ENCODE peak calls at places on chromosome 20, in nine cellular contexts. C, N, W, K, O, A, B, Z and R are unnamed samples.

GRCh38 chr20:13336308-13337089 is 115.4 kb downstream of the ISM1 start:
- DNase-seq in Z (no peak), B (no peak), A (no peak), C (no peak), K (no peak), O (no peak), W (no peak), N (no peak), R (no peak)

GRCh38 chr20:32678948-32679347 is 5.2 kb upstream of the C20orf203 start:
- DNase-seq in W (no peak), B (no peak), N (no peak), O (no peak), K (no peak), A (no peak), C (peak; percentile 55), Z (no peak), R (no peak)

GRCh38 chr20:63082308-63082938 is 75.7 kb upstream of the BHLHE23 start:
- DNase-seq in B (peak; percentile 30), W (peak; percentile 37), A (peak; percentile 38), O (no peak), K (no peak), N (peak; percentile 66), Z (no peak), C (peak; percentile 54), R (no peak)

GRCh38 chr20:17616480-17617211 is 46.8 kb downstream of the DSTN start:
- DNase-seq in K (no peak), C (no peak), N (peak; percentile 23), A (no peak), W (peak; percentile 18), B (no peak), Z (peak; percentile 23), O (peak; percentile 25), R (no peak)

GRCh38 chr20:24684421-24684871 is 215.0 kb downstream of the SYNDIG1 start:
- DNase-seq in A (peak; percentile 49), O (no peak), K (no peak), W (no peak), B (no peak), N (no peak), Z (peak; percentile 18), C (no peak), R (no peak)

GRCh38 chr20:53529658-53530057 is 64.0 kb downstream of the ZNF217 start:
- DNase-seq in A (no peak), Z (no peak), B (no peak), O (no peak), N (no peak), K (no peak), W (no peak), C (no peak), R (no peak)

GRCh38 chr20:561437-562231 is 18.0 kb upstream of the CSNK2A1 start:
- DNase-seq in K (no peak), Z (peak; percentile 50), A (no peak), O (peak; percentile 59), B (peak; percentile 65), C (peak; percentile 85), N (peak; percentile 86), W (peak; percentile 76), R (peak; percentile 59)

GRCh38 chr20:42752620-42753019 is 437.1 kb downstream of the PTPRT start:
- DNase-seq in B (no peak), Z (no peak), A (no peak), O (no peak), C (no peak), W (no peak), N (no peak), K (no peak), R (no peak)

GRCh38 chr20:47150403-47151152 is 205.9 kb downstream of the ZMYND8 start:
- DNase-seq in O (no peak), C (peak; percentile 50), W (peak; percentile 56), A (no peak), B (peak; percentile 7), K (peak; percentile 53), N (peak; percentile 91), Z (peak; percentile 66), R (peak; percentile 63)

GRCh38 chr20:363319-364078 is 16.6 kb downstream of the NRSN2 start:
- DNase-seq in K (no peak), N (no peak), C (no peak), Z (no peak), W (no peak), B (no peak), O (no peak), A (no peak), R (no peak)

GRCh38 chr20:38825901-38826625 is 20.6 kb downstream of the PPP1R16B start:
- DNase-seq in B (no peak), Z (no peak), C (no peak), N (no peak), A (no peak), K (no peak), O (no peak), W (no peak), R (no peak)

GRCh38 chr20:5862703-5863039 is 87.7 kb downstream of the TRMT6 start:
- DNase-seq in W (no peak), A (no peak), N (no peak), K (no peak), B (no peak), O (no peak), C (no peak), Z (no peak), R (no peak)

GRCh38 chr20:17227199-17227535 is 327 bp downstream of the PCSK2 start:
- DNase-seq in Z (no peak), C (no peak), B (no peak), K (no peak), O (peak; percentile 20), W (no peak), A (no peak), N (no peak), R (no peak)

GRCh38 chr20:4519530-4519929 is 202.2 kb upstream of the PRND start:
- DNase-seq in C (no peak), B (no peak), N (peak; percentile 77), Z (no peak), O (no peak), W (no peak), A (no peak), K (no peak), R (no peak)

GRCh38 chr20:29086938-29087337 is 2170.5 kb upstream of the DEFB115 start:
- DNase-seq in B (no peak), C (no peak), Z (no peak), N (no peak), K (no peak), W (no peak), A (no peak), O (no peak), R (no peak)
- H3K9me3 ChIP-seq in B (no peaks in the 10 kb centered on the region), C (no peaks in the 10 kb centered on the region), Z (no peaks in the 10 kb centered on the region), N (peaks cover 59% of the 10 kb centered on the region), K (no peaks in the 10 kb centered on the region), W (no peaks in the 10 kb centered on the region), A (no peaks in the 10 kb centered on the region), O (no peaks in the 10 kb centered on the region), R (no peaks in the 10 kb centered on the region)

DNA sequence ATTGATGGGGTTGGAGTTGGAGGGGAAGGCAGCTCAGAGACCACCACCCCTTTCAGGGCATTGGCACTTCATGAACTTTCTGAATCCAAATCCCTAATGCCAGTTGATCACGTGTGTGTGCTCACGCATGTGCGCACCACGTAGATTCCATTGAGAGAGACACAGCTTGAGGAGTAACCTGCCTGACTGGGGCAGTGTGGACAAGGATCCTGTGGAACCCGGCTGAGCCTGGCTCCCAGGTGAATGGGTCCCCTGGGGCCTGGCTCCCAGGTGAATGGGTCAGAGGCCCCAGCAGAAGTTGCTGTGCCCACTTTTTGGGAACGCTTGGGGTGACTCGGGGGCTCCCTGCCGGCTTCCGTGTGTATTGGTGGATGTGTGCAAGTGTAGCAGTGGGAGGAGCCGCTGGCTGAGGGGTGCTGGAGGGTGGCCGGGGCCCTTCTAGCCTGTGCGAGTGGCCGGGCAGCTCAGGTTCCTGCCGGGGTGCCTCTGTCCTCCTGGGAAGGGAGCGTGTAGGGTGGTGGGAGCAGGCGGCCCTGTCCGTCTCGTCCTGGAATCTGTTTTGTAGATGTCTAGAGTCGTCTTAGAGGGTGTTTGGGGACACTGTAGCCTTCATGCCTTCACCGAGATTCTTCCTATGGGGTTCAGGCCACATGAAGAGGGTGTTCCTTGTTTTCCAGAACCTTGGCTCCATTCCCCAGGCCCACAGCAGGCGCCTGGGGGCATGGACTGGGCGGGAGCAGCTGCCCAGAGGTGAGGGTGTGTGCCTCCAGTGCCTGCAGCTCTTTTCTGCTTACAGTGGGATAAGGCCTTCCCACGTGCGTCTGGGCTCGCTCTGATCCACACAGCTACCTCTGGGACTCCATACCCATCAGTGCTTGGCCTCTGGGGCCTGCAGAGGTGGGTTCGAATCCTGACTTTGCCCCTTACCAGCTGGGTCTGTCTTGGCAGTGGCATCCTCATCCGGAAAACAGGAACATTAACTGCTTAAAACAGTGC is 3.2 kb downstream of the RBM38 start:
- DNase-seq in C (no peak), O (no peak), B (peak; percentile 6), A (no peak), Z (no peak), N (no peak), W (peak; percentile 20), K (no peak), R (no peak)
- H3K27ac ChIP-seq in C (peak overlapping the region; percentile 67), O (peak overlapping the region; percentile 7), B (peak overlapping the region; percentile 100), A (peak overlapping the region; percentile 16), Z (peak overlapping the region; percentile 80), N (no peak overlapping the region), W (peak overlapping the region; percentile 81), K (peak overlapping the region; percentile 87), R (no peak overlapping the region)

GRCh38 chr20:49285813-49286494 is 8.1 kb upstream of the ZNFX1 start:
- DNase-seq in O (no peak), W (no peak), B (no peak), N (no peak), A (no peak), C (no peak), K (no peak), Z (no peak), R (no peak)
- H3K9me3 ChIP-seq in O (peaks cover 4% of the 10 kb centered on the region), W (peaks cover 61% of the 10 kb centered on the region), B (no peaks in the 10 kb centered on the region), N (no peaks in the 10 kb centered on the region), A (peaks cover 14% of the 10 kb centered on the region), C (peaks cover 72% of the 10 kb centered on the region), K (peaks cover 66% of the 10 kb centered on the region), Z (no peaks in the 10 kb centered on the region), R (peaks cover 37% of the 10 kb centered on the region)

GRCh38 chr20:33971147-33971775 is 22.4 kb upstream of the RALY start:
- DNase-seq in C (no peak), A (no peak), N (no peak), O (no peak), K (no peak), W (no peak), B (no peak), Z (no peak), R (no peak)

GRCh38 chr20:33969563-33969962 is 24.1 kb upstream of the RALY start:
- DNase-seq in B (no peak), N (no peak), W (no peak), K (no peak), A (no peak), O (no peak), Z (no peak), C (no peak), R (no peak)

GRCh38 chr20:33964431-33964830 is 29.3 kb upstream of the RALY start:
- DNase-seq in B (no peak), N (no peak), Z (no peak), W (no peak), O (no peak), K (no peak), C (no peak), A (no peak), R (no peak)

GRCh38 chr20:33967126-33967525 is 26.6 kb upstream of the RALY start:
- DNase-seq in N (no peak), Z (no peak), W (no peak), O (no peak), K (no peak), C (no peak), A (no peak), B (no peak), R (no peak)

DNA sequence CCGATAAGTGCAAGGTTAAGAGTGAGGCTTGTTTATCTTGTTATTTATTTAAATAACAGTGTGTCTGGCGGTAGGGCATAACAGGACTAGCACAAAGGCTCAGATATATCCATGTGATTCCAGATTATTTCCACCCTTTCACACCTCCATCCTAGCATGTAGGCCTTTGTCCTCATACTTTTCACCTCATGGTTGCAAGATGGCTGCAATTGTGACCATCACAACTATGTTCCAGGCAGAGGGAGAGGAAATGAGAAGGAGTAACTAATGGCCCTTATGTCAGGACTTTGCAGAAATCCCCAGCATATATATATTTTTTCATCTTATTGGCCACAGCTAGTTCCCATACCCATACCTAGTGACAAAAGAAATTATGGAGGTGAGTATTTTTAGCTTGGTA is 23.5 kb upstream of the RALY start:
- DNase-seq in O (no peak), Z (no peak), W (no peak), N (no peak), B (no peak), C (no peak), A (no peak), K (no peak), R (no peak)
- H3K27ac ChIP-seq in O (no peak overlapping the region), Z (peak overlapping the region; percentile 27), W (no peak overlapping the region), N (no peak overlapping the region), B (no peak overlapping the region), C (no peak overlapping the region), A (no peak overlapping the region), K (no peak overlapping the region), R (no peak overlapping the region)